ENCODE peak calls at places on chromosomes 16 and 17, in four cellular contexts. B is Daoy; O is activated T-helper 9 cell treated with anti-CD3 and anti-CD28 coated beads, Interleukin-2, amount 50 U/mL, for 16 hours; Z is C1 segment of cervical spinal cord. S is an unnamed sample.

GRCh38 chr16:29983420-29984136 is 9.9 kb downstream of the TAOK2 start:
- DNase-seq in O (no peak), B (no peak), Z (no peak), S (no peak)

GRCh38 chr16:69761983-69762842 is at the start of gene WWP2:
- DNase-seq in Z (peak), B (peak), O (peak), S (peak)

GRCh38 chr17:31493656-31494155 is 102.2 kb downstream of the RAB11FIP4 start:
- DNase-seq in B (no peak), O (no peak), Z (no peak), S (no peak)

GRCh38 chr17:75485688-75486087 is 29.3 kb downstream of the TMEM94 start:
- DNase-seq in Z (no peak), O (no peak), B (no peak), S (no peak)

GRCh38 chr16:87252269-87252970 is 64.8 kb downstream of the C16orf95 start:
- DNase-seq in Z (no peak), B (peak), O (no peak), S (no peak)

GRCh38 chr17:44522883-44523671 is 19.9 kb upstream of the GPATCH8 start:
- DNase-seq in B (peak), O (peak), Z (no peak), S (peak)

GRCh38 chr16:28846933-28847273 is 755 bp upstream of the TUFM start:
- DNase-seq in O (no peak), Z (peak), B (peak), S (peak)

GRCh38 chr17:17224137-17224536 is 12.8 kb downstream of the FLCN start:
- DNase-seq in O (no peak), B (no peak), Z (no peak), S (no peak)

GRCh38 chr17:37438141-37438540 is 31.5 kb downstream of the TADA2A start:
- DNase-seq in Z (no peak), B (no peak), O (no peak), S (no peak)

GRCh38 chr17:39591958-39592954 is 15.5 kb downstream of the NEUROD2 start:
- DNase-seq in Z (no peak), B (peak), O (no peak), S (peak)

GRCh38 chr16:82192665-82193064 is 22.6 kb upstream of the MPHOSPH6 start:
- DNase-seq in Z (no peak), O (no peak), B (peak), S (no peak)

GRCh38 chr17:4944554-4945175 is 3.7 kb downstream of the PFN1 start:
- DNase-seq in Z (no peak), O (no peak), B (no peak), S (no peak)

GRCh38 chr17:21373034-21373433 is 3.1 kb upstream of the KCNJ12 start:
- DNase-seq in O (no peak), Z (no peak), B (no peak), S (no peak)

GRCh38 chr17:13638855-13639458 is 37.2 kb upstream of the HS3ST3A1 start:
- DNase-seq in B (peak), O (no peak), Z (no peak), S (no peak)

GRCh38 chr16:57689772-57690558 is 4.6 kb upstream of the DRC7 start:
- DNase-seq in Z (no peak), B (no peak), O (no peak), S (no peak)

GRCh38 chr16:73382921-73383594 is 335.1 kb upstream of the ZFHX3 start:
- DNase-seq in O (no peak), Z (no peak), B (no peak), S (no peak)

GRCh38 chr17:17900615-17901520 is 64.1 kb upstream of the SREBF1 start:
- DNase-seq in B (peak), Z (peak), O (no peak), S (no peak)

GRCh38 chr17:45896803-45897693 is 2.7 kb downstream of the MAPT start:
- DNase-seq in Z (no peak), O (no peak), B (no peak), S (no peak)

GRCh38 chr17:56174421-56174820 is 21.1 kb downstream of the ANKFN1 start:
- DNase-seq in B (no peak), Z (no peak), O (no peak), S (no peak)

GRCh38 chr16:87441886-87442580 is 49.9 kb downstream of the MAP1LC3B start:
- DNase-seq in O (no peak), Z (no peak), B (no peak), S (no peak)

GRCh38 chr16:324201-324450 is 28.4 kb downstream of the AXIN1 start:
- DNase-seq in Z (no peak), B (no peak), O (no peak), S (no peak)

GRCh38 chr17:8436169-8436932 is 667 bp downstream of the NDEL1 start:
- DNase-seq in B (peak), O (peak), Z (peak), S (peak)

GRCh38 chr17:64115871-64116534 is 13.9 kb downstream of the ERN1 start:
- DNase-seq in Z (no peak), O (no peak), B (no peak), S (no peak)

GRCh38 chr16:57600952-57601580 is 27.4 kb upstream of the ADGRG1 start:
- DNase-seq in Z (no peak), B (no peak), O (no peak), S (no peak)

GRCh38 chr16:56606688-56607618 is 1.4 kb upstream of the MT2A start:
- DNase-seq in Z (peak), B (peak), O (no peak), S (no peak)

GRCh38 chr16:77300232-77300631 is 101.0 kb downstream of the SYCE1L start:
- DNase-seq in Z (no peak), B (no peak), O (no peak), S (no peak)